ENCODE peak calls at places on chromosomes 6 and 20, in four cellular contexts. G is HepG2, Z is K562, T is GM12878. K is an unnamed sample.

GRCh38 chr20:36542019-36542488 is 735 bp downstream of the MYL9 start:
- DNase-seq in G (peak; percentile 46), Z (peak; percentile 69), T (no peak), K (no peak)

GRCh38 chr6:130760006-130760405 is 67.2 kb upstream of the SMLR1 start:
- DNase-seq in G (peak; percentile 64), Z (no peak), T (no peak), K (no peak)

GRCh38 chr20:23937303-23938117 is 51.1 kb downstream of the GGTLC1 start:
- DNase-seq in G (peak; percentile 52), Z (peak; percentile 20), T (peak; percentile 3), K (peak; percentile 41)

GRCh38 chr20:58471161-58471834 is 43.9 kb downstream of the APCDD1L start:
- DNase-seq in G (no peak), Z (no peak), T (no peak), K (peak; percentile 44)

GRCh38 chr6:1797801-1798200 is 188.1 kb downstream of the FOXC1 start:
- DNase-seq in G (peak; percentile 53), Z (no peak), T (no peak), K (no peak)

GRCh38 chr6:129073651-129074419 is 190.9 kb downstream of the LAMA2 start:
- DNase-seq in G (no peak), Z (no peak), T (no peak), K (no peak)

GRCh38 chr20:38581013-38581412 is at the start of gene ADIG:
- DNase-seq in G (peak; percentile 44), Z (no peak), T (no peak), K (no peak)

GRCh38 chr6:36367743-36368142 is 19.7 kb downstream of the ETV7 start:
- DNase-seq in G (no peak), Z (no peak), T (no peak), K (no peak)

GRCh38 chr6:42963855-42964605 is 3.5 kb downstream of the GNMT start:
- DNase-seq in G (peak; percentile 76), Z (peak; percentile 75), T (no peak), K (peak; percentile 64)

GRCh38 chr20:44494266-44494665 is 18.6 kb downstream of the TTPAL start:
- DNase-seq in G (no peak), Z (no peak), T (no peak), K (no peak)

GRCh38 chr6:134339216-134339615 is 21.3 kb upstream of the SGK1 start:
- DNase-seq in G (no peak), Z (no peak), T (no peak), K (no peak)

GRCh38 chr20:6705920-6706500 is 61.5 kb upstream of the BMP2 start:
- DNase-seq in G (no peak), Z (no peak), T (no peak), K (no peak)

GRCh38 chr20:46062621-46063020 is 27.1 kb downstream of the NCOA5 start:
- DNase-seq in G (no peak), Z (no peak), T (no peak), K (no peak)

GRCh38 chr6:85112540-85112939 is 337.3 kb upstream of the NT5E start:
- DNase-seq in G (no peak), Z (no peak), T (no peak), K (no peak)

GRCh38 chr20:59665656-59666555 is 61.6 kb downstream of the PHACTR3 start:
- DNase-seq in G (no peak), Z (no peak), T (no peak), K (no peak)

GRCh38 chr6:121884056-121884455 is 448.6 kb downstream of the GJA1 start:
- DNase-seq in G (no peak), Z (no peak), T (no peak), K (no peak)

GRCh38 chr6:22828179-22829062 is 259.1 kb downstream of the HDGFL1 start:
- DNase-seq in G (peak; percentile 39), Z (peak; percentile 12), T (no peak), K (no peak)

DNA sequence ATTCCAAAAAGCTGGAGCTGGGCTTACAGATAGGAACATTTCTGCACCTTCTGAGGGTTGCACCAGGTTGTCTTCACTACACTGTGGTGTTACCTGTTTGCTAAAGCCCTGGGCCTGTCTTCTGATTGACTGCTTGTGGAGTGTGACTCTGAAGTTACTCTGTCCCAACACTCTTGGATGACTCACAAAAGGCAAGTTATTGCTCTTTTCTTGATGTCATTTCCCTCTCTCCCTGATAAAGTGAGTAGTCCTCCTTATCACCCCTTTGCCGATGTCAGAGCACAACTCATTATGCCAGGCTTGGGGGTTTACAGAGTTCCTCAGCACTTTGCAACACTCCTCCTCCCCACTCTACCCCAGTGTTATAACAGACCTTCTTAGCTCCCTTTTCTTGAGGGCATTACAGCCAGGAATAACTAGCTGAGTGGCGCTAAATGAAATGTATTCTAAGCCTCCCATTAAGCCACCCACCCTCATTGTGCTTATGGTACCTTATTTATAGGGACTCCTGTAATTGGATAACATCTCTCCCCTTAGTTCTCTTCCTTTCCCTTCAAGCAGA is 36.1 kb upstream of the NKX2-4 start:
- DNase-seq in G (no peak), Z (no peak), T (no peak), K (no peak)
- TF ChIP-seq HDAC6 in G (no peak), Z (no peak), T (no peak), K (no peak)

GRCh38 chr6:168198302-168199180 is 119.5 kb upstream of the FRMD1 start:
- DNase-seq in G (no peak), Z (no peak), T (no peak), K (no peak)

GRCh38 chr6:168201799-168202198 is 117.8 kb downstream of the DACT2 start:
- DNase-seq in G (no peak), Z (no peak), T (no peak), K (no peak)

GRCh38 chr6:168200571-168201134 is 118.9 kb downstream of the DACT2 start:
- DNase-seq in G (peak; percentile 84), Z (no peak), T (no peak), K (no peak)

GRCh38 chr6:168197636-168198301 is 118.8 kb upstream of the FRMD1 start:
- DNase-seq in G (no peak), Z (no peak), T (no peak), K (no peak)

DNA sequence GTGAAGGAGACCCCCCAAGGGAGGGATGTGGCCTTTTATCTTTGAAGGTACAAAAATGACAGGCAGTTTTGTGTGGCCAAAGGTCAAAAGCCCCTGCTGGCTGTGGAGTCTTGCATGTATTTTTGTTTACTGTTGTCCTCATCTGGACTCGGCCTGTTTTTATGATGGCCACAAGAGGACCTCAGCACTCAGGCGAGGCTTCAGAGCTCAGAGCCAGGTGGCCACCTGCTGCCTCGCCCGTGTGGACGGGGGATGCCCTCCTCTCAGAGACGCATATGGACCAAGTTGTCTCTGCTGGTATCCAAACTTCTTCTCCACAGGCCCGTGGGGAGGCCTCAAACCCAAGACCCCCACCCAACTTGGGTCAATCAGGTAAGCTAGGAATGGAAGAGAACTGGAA is 118.2 kb downstream of the DACT2 start:
- DNase-seq in G (peak; percentile 63), Z (peak; percentile 33), T (no peak), K (no peak)
- TF ChIP-seq CTCF in G (peak; percentile 91), Z (peak; percentile 62), T (no peak), K (peak; percentile 72)

GRCh38 chr6:169046483-169047192 is 207.0 kb downstream of the THBS2 start:
- DNase-seq in G (no peak), Z (no peak), T (no peak), K (no peak)
- TF ChIP-seq HDAC6 in G (no peak), Z (no peak), T (no peak), K (no peak)

GRCh38 chr6:125779924-125780539 is 10.7 kb upstream of the NCOA7 start:
- DNase-seq in G (peak; percentile 96), Z (peak; percentile 87), T (peak; percentile 92), K (peak; percentile 94)
- TF ChIP-seq CTCF in G (no peak), Z (peak; percentile 34), T (peak; percentile 20), K (peak; percentile 5)

DNA sequence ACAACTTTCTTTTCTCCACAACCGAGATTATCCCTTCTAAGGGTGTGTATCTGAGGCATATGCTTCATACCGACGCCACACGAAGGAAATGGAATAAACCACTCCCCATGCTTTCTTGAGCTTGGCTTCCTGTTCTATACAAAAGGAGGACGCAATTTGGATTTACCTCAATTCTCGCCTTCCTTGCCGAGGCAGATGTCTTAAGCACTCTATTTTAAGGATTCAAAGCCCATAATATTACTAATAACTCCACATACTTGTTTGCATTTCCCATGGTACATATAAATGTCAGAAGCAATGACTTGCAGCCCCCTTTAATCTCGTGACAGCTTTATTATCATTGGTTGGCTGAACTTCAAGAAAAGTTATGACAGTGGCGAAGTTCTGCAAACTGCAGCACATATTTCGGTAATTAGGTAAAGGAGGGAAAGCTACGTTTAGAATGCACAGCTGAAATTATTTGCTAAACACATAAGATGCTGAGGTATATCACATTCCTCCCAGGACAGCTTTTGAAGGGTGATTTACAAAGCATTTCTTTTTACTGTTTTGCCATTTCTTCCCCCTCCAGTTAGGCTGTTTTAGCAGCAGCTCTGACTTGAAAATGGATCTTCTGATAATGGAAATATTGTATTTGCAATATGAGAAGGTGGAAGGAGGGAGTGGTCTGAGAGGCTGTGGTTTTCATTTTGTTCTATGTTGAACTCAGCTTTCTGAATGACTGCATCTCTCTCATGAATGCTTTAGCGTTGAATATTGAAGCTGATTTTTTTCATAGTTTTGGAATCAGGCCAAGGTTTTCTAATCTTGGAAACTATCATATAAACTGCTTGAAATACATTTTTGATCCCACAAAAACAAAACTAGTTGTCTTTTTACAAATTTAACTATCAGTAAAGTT is 330.4 kb downstream of the EPHA7 start:
- DNase-seq in G (no peak), Z (no peak), T (no peak), K (no peak)
- TF ChIP-seq HDAC6 in G (no peak), Z (no peak), T (no peak), K (no peak)

GRCh38 chr6:13253272-13253671 is 75.1 kb downstream of the TBC1D7 start:
- DNase-seq in G (no peak), Z (no peak), T (no peak), K (no peak)

GRCh38 chr6:13248953-13249432 is 79.3 kb downstream of the TBC1D7 start:
- DNase-seq in G (no peak), Z (no peak), T (no peak), K (no peak)

GRCh38 chr6:13250703-13251102 is 77.6 kb downstream of the TBC1D7 start:
- DNase-seq in G (no peak), Z (no peak), T (no peak), K (no peak)

GRCh38 chr6:13249817-13250216 is 78.5 kb downstream of the TBC1D7 start:
- DNase-seq in G (no peak), Z (no peak), T (no peak), K (no peak)

DNA sequence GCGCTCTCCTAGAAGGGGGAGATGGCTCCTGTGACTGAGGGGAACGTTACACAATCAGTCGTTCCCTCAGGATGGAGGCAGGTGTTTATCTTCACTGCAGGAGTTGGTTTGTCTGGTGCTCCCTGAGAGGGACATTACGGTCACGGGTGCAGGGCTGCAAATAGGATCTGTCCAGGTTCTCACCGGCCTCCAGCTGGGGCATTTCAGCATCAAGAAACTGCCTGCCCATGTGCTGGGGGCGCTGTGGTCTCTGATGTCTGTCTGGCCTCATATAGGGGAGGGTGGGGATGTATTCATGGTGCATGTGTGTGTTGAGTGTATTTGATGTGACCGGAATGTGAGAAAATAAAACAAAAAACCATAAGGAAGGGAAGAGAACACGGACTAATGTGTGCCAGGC is 77.1 kb downstream of the TBC1D7 start:
- DNase-seq in G (peak; percentile 30), Z (no peak), T (no peak), K (no peak)
- TF ChIP-seq CTCF in G (peak; percentile 57), Z (peak; percentile 47), T (no peak), K (peak; percentile 19)

GRCh38 chr6:110524305-110524704 is 47.9 kb upstream of the SLC22A16 start:
- DNase-seq in G (no peak), Z (no peak), T (no peak), K (no peak)

GRCh38 chr6:110525001-110525400 is 48.6 kb upstream of the SLC22A16 start:
- DNase-seq in G (no peak), Z (no peak), T (no peak), K (no peak)

GRCh38 chr6:110522427-110522826 is 46.0 kb upstream of the SLC22A16 start:
- DNase-seq in G (no peak), Z (no peak), T (no peak), K (no peak)

GRCh38 chr6:110520992-110521543 is 44.7 kb upstream of the SLC22A16 start:
- DNase-seq in G (no peak), Z (no peak), T (no peak), K (no peak)

GRCh38 chr6:110523461-110524021 is 47.1 kb upstream of the SLC22A16 start:
- DNase-seq in G (no peak), Z (no peak), T (no peak), K (no peak)
- TF ChIP-seq HDAC6 in G (no peak), Z (no peak), T (no peak), K (no peak)